ENCODE peak calls at places on chromosome 2, in five cellular contexts. M is A549; J is keratinocyte; V is CD8-positive, alpha-beta T cell; F is fibroblast of pulmonary artery. T is an unnamed sample.

GRCh38 chr2:141791521-141791920 is 339.3 kb downstream of the LRP1B start:
- DNase-seq in M (no peak), J (no peak), V (no peak), F (no peak), T (no peak)

GRCh38 chr2:226873826-226874225 is 38.0 kb downstream of the RHBDD1 start:
- DNase-seq in M (no peak), J (no peak), V (no peak), F (no peak), T (no peak)

GRCh38 chr2:130798472-130799221 is 38.1 kb upstream of the ARHGEF4 start:
- DNase-seq in M (no peak), J (no peak), V (peak), F (peak), T (no peak)

GRCh38 chr2:58959996-58960395 is 718.9 kb upstream of the FANCL start:
- DNase-seq in M (no peak), J (no peak), V (no peak), F (no peak), T (no peak)

GRCh38 chr2:105796131-105796638 is 51.5 kb downstream of the NCK2 start:
- DNase-seq in M (no peak), J (no peak), V (peak), F (no peak), T (no peak)

GRCh38 chr2:203763425-203764272 is 57.2 kb downstream of the CD28 start:
- DNase-seq in M (no peak), J (no peak), V (no peak), F (no peak), T (no peak)

GRCh38 chr2:133760366-133760765 is 192.1 kb upstream of the NCKAP5 start:
- DNase-seq in M (no peak), J (no peak), V (no peak), F (no peak), T (no peak)

GRCh38 chr2:132424526-132425121 is 8.0 kb downstream of the GPR39 start:
- DNase-seq in M (no peak), J (no peak), V (no peak), F (peak), T (no peak)

GRCh38 chr2:220966636-220967035 is 605.5 kb downstream of the EPHA4 start:
- DNase-seq in M (no peak), J (peak), V (no peak), F (peak), T (no peak)

GRCh38 chr2:20106746-20107145 is 55.3 kb upstream of the LAPTM4A start:
- DNase-seq in M (no peak), J (no peak), V (no peak), F (no peak), T (peak)

GRCh38 chr2:159445307-159445706 is 158.8 kb upstream of the WDSUB1 start:
- DNase-seq in M (no peak), J (no peak), V (no peak), F (no peak), T (no peak)

GRCh38 chr2:146826388-146826787 is 1018.4 kb upstream of the ACVR2A start:
- DNase-seq in M (no peak), J (no peak), V (no peak), F (no peak), T (no peak)

GRCh38 chr2:73944714-73945113 is 18.0 kb downstream of the DGUOK start:
- DNase-seq in M (no peak), J (no peak), V (no peak), F (no peak), T (no peak)

GRCh38 chr2:222993920-222994650 is 57.9 kb upstream of the KCNE4 start:
- DNase-seq in M (no peak), J (no peak), V (no peak), F (peak), T (no peak)

GRCh38 chr2:241509408-241509784 is 1.0 kb upstream of the STK25 start:
- DNase-seq in M (no peak), J (no peak), V (no peak), F (no peak), T (no peak)
- H3K4me3 ChIP-seq in M (peak), J (peak), V (peak), F (peak), T (peak)

GRCh38 chr2:183035954-183036669 is 2.1 kb downstream of the NCKAP1 start:
- DNase-seq in M (no peak), J (no peak), V (no peak), F (no peak), T (no peak)
- H3K4me3 ChIP-seq in M (peak), J (peak), V (no peak), F (peak), T (peak)

GRCh38 chr2:215713393-215713792 is 277.5 kb upstream of the FN1 start:
- DNase-seq in M (no peak), J (no peak), V (no peak), F (peak), T (no peak)

GRCh38 chr2:215711484-215712034 is 275.7 kb upstream of the FN1 start:
- DNase-seq in M (no peak), J (no peak), V (no peak), F (peak), T (no peak)

GRCh38 chr2:215712850-215713230 is 277.0 kb upstream of the FN1 start:
- DNase-seq in M (no peak), J (no peak), V (no peak), F (no peak), T (no peak)

GRCh38 chr2:215716971-215717370 is 281.1 kb upstream of the FN1 start:
- DNase-seq in M (no peak), J (no peak), V (no peak), F (no peak), T (no peak)

GRCh38 chr2:215712219-215712849 is 276.5 kb upstream of the FN1 start:
- DNase-seq in M (no peak), J (no peak), V (no peak), F (no peak), T (no peak)
- H3K4me3 ChIP-seq in M (no peak), J (no peak), V (no peak), F (no peak), T (no peak)

GRCh38 chr2:208183937-208184336 is 5.9 kb downstream of the C2orf80 start:
- DNase-seq in M (no peak), J (no peak), V (no peak), F (no peak), T (no peak)

GRCh38 chr2:208186465-208186864 is 3.4 kb downstream of the C2orf80 start:
- DNase-seq in M (no peak), J (no peak), V (no peak), F (no peak), T (no peak)

GRCh38 chr2:208182835-208183234 is 7.0 kb downstream of the C2orf80 start:
- DNase-seq in M (no peak), J (no peak), V (no peak), F (no peak), T (no peak)

GRCh38 chr2:208186921-208187320 is 2.9 kb downstream of the C2orf80 start:
- DNase-seq in M (no peak), J (no peak), V (no peak), F (no peak), T (no peak)

DNA sequence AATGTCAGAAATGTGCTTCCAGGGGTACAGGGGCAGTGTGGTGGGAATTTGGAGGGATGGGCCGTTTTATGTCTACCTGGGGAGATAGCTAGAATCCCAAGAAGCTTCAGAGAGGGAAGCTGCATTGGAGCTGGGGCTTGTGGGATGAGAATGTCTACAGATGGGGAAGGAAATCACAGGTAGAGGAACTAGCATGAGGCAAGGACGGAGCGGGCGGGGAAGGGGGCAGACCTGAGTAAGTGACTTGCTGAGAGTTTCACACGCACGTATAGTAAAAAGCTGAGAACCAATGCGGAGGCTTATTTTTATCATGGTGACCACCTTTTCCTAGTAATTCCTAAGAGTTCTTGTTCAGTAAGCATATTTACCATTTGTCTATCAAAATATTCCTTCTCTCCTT is 6.3 kb downstream of the C2orf80 start:
- DNase-seq in M (no peak), J (no peak), V (no peak), F (no peak), T (no peak)
- H3K4me3 ChIP-seq in M (no peak), J (no peak), V (no peak), F (no peak), T (no peak)

GRCh38 chr2:85760371-85760770 is 6.6 kb downstream of the ATOH8 start:
- DNase-seq in M (no peak), J (no peak), V (no peak), F (peak), T (no peak)
- H3K4me3 ChIP-seq in M (no peak), J (no peak), V (no peak), F (no peak), T (no peak)

GRCh38 chr2:68907923-68908253 is 36.7 kb upstream of the BMP10 start:
- DNase-seq in M (no peak), J (no peak), V (no peak), F (no peak), T (no peak)
- H3K4me3 ChIP-seq in M (no peak), J (no peak), V (peak), F (no peak), T (no peak)

DNA sequence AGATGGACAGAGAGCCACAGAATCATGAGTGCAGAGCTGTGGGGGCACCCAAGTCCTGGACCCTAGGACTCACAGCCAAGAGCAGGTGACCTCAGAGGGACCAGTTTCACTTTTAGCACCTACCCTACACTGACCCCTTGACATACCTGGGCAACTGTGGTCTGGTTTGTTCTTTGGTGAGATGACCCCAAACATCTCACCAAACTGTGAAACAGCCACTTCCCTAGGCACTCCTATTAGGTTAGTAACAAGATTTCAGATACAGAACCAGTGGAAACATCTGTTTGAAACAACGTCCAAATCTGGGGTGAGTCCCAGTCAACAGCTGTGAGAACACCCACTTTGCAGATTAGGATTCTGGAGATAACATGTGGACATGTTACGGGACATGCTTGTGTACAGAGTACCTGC is 1.9 kb upstream of the ZFP36L2 start:
- DNase-seq in M (no peak), J (no peak), V (no peak), F (no peak), T (no peak)
- H3K4me3 ChIP-seq in M (no peak), J (no peak), V (peak), F (no peak), T (peak)

GRCh38 chr2:36808386-36808785 is 111.9 kb downstream of the VIT start:
- DNase-seq in M (no peak), J (no peak), V (no peak), F (no peak), T (no peak)
- H3K4me3 ChIP-seq in M (no peak), J (no peak), V (no peak), F (no peak), T (no peak)

T was measured in upper lobe of right lung.